ENCODE peak calls at places on chromosome 6, in ten cellular contexts. E is ovary, L is LNCaP clone FGC, J is IMR-90, U is OCI-LY7, V is AG04450, Y is adrenal gland, N is A549, O is cardiac muscle cell, Z is cardiac fibroblast. G is an unnamed sample.

GRCh38 chr6:87698618-87699017 is 3.4 kb downstream of the AKIRIN2 start:
- DNase-seq in E (no peak), L (no peak), J (peak), U (peak), V (no peak), Y (no peak), N (no peak), O (no peak), Z (no peak), G (no peak)

GRCh38 chr6:6885521-6886088 is 222.2 kb upstream of the RREB1 start:
- DNase-seq in E (no peak), L (no peak), J (no peak), U (no peak), V (no peak), Y (peak), N (no peak), O (no peak), Z (no peak), G (no peak)

GRCh38 chr6:7541175-7542064 is at the start of gene DSP:
- DNase-seq in E (no peak), L (no peak), J (no peak), U (no peak), V (no peak), Y (peak), N (peak), O (peak), Z (peak), G (no peak)

GRCh38 chr6:15386110-15386755 is 140.4 kb downstream of the JARID2 start:
- DNase-seq in E (no peak), L (no peak), J (no peak), U (no peak), V (no peak), Y (no peak), N (no peak), O (no peak), Z (no peak), G (no peak)

GRCh38 chr6:991192-991591 is 298.3 kb upstream of the EXOC2 start:
- DNase-seq in E (no peak), L (no peak), J (no peak), U (no peak), V (no peak), Y (no peak), N (no peak), O (no peak), Z (no peak), G (no peak)

GRCh38 chr6:7196019-7196402 is 88.2 kb downstream of the RREB1 start:
- DNase-seq in E (no peak), L (no peak), J (no peak), U (no peak), V (no peak), Y (no peak), N (no peak), O (no peak), Z (no peak), G (no peak)

GRCh38 chr6:18277181-18278006 is 13.1 kb upstream of the DEK start:
- DNase-seq in E (no peak), L (no peak), J (no peak), U (no peak), V (no peak), Y (no peak), N (no peak), O (peak), Z (no peak), G (no peak)

GRCh38 chr6:68651018-68651985 is 16.2 kb downstream of the ADGRB3 start:
- DNase-seq in E (no peak), L (no peak), J (no peak), U (no peak), V (no peak), Y (no peak), N (no peak), O (no peak), Z (peak), G (peak)

GRCh38 chr6:71126506-71126905 is 162.1 kb upstream of the OGFRL1 start:
- DNase-seq in E (no peak), L (no peak), J (no peak), U (no peak), V (no peak), Y (no peak), N (no peak), O (no peak), Z (no peak), G (no peak)

GRCh38 chr6:138403324-138403800 is 661 bp upstream of the HEBP2 start:
- DNase-seq in E (peak), L (no peak), J (no peak), U (peak), V (no peak), Y (peak), N (peak), O (peak), Z (no peak), G (peak)

GRCh38 chr6:41536884-41537347 is 9.3 kb upstream of the FOXP4 start:
- DNase-seq in E (no peak), L (peak), J (no peak), U (no peak), V (no peak), Y (no peak), N (no peak), O (no peak), Z (peak), G (peak)

GRCh38 chr6:51865176-51865575 is 222.2 kb downstream of the PKHD1 start:
- DNase-seq in E (no peak), L (no peak), J (no peak), U (no peak), V (no peak), Y (no peak), N (no peak), O (no peak), Z (no peak), G (no peak)

GRCh38 chr6:134735461-134735860 is 214.4 kb downstream of the ALDH8A1 start:
- DNase-seq in E (no peak), L (no peak), J (peak), U (no peak), V (no peak), Y (no peak), N (no peak), O (no peak), Z (no peak), G (no peak)

GRCh38 chr6:143141442-143141841 is 80.8 kb downstream of the AIG1 start:
- DNase-seq in E (no peak), L (no peak), J (no peak), U (no peak), V (no peak), Y (peak), N (no peak), O (no peak), Z (no peak), G (no peak)

GRCh38 chr6:127458817-127459216 is 372 bp downstream of the KIAA0408 start:
- DNase-seq in E (peak), L (no peak), J (peak), U (no peak), V (no peak), Y (no peak), N (no peak), O (peak), Z (peak), G (peak)

GRCh38 chr6:149940673-149940984 is 1.2 kb upstream of the ULBP2 start:
- DNase-seq in E (no peak), L (no peak), J (no peak), U (no peak), V (no peak), Y (no peak), N (no peak), O (no peak), Z (no peak), G (no peak)

GRCh38 chr6:117849087-117849486 is 58.0 kb upstream of the SLC35F1 start:
- DNase-seq in E (no peak), L (no peak), J (no peak), U (no peak), V (no peak), Y (no peak), N (no peak), O (no peak), Z (no peak), G (no peak)

GRCh38 chr6:39050453-39051112 is 2.0 kb downstream of the GLP1R start:
- DNase-seq in E (no peak), L (no peak), J (no peak), U (no peak), V (no peak), Y (no peak), N (no peak), O (no peak), Z (no peak), G (no peak)

GRCh38 chr6:40436685-40437604 is 150.2 kb downstream of the LRFN2 start:
- DNase-seq in E (no peak), L (no peak), J (no peak), U (no peak), V (no peak), Y (no peak), N (no peak), O (no peak), Z (no peak), G (no peak)

GRCh38 chr6:157585274-157586087 is 204.5 kb downstream of the ZDHHC14 start:
- DNase-seq in E (no peak), L (no peak), J (no peak), U (no peak), V (no peak), Y (no peak), N (no peak), O (no peak), Z (no peak), G (no peak)

GRCh38 chr6:78324213-78324612 is 543.1 kb upstream of the IRAK1BP1 start:
- DNase-seq in E (no peak), L (no peak), J (no peak), U (no peak), V (no peak), Y (peak), N (no peak), O (no peak), Z (no peak), G (no peak)

GRCh38 chr6:23775127-23775526 is 350.9 kb upstream of the NRSN1 start:
- DNase-seq in E (no peak), L (no peak), J (no peak), U (no peak), V (no peak), Y (no peak), N (no peak), O (no peak), Z (no peak), G (no peak)

GRCh38 chr6:15248451-15249370 is 2.8 kb downstream of the JARID2 start:
- DNase-seq in E (peak), L (peak), J (peak), U (peak), V (peak), Y (peak), N (peak), O (peak), Z (peak), G (peak)

GRCh38 chr6:447381-448165 is 56.0 kb downstream of the IRF4 start:
- DNase-seq in E (no peak), L (no peak), J (no peak), U (no peak), V (no peak), Y (no peak), N (no peak), O (no peak), Z (no peak), G (no peak)

GRCh38 chr6:114740547-114740946 is 397.7 kb upstream of the HS3ST5 start:
- DNase-seq in E (no peak), L (no peak), J (no peak), U (no peak), V (no peak), Y (no peak), N (no peak), O (no peak), Z (no peak), G (no peak)

GRCh38 chr6:163416640-163417253 is 2.2 kb downstream of the QKI start:
- DNase-seq in E (peak), L (no peak), J (peak), U (peak), V (peak), Y (peak), N (peak), O (peak), Z (peak), G (peak)

GRCh38 chr6:30207619-30208295 is 5.4 kb downstream of the TRIM26 start:
- DNase-seq in E (no peak), L (peak), J (no peak), U (no peak), V (no peak), Y (no peak), N (no peak), O (no peak), Z (peak), G (peak)

GRCh38 chr6:95501032-95501904 is 76.1 kb upstream of the MANEA start:
- DNase-seq in E (no peak), L (no peak), J (no peak), U (no peak), V (no peak), Y (no peak), N (no peak), O (no peak), Z (no peak), G (no peak)

GRCh38 chr6:36443951-36444428 is 1.2 kb downstream of the KCTD20 start:
- DNase-seq in E (no peak), L (no peak), J (peak), U (peak), V (no peak), Y (no peak), N (peak), O (peak), Z (peak), G (peak)
- H3K4me3 ChIP-seq in E (peak), L (peak), J (peak), U (peak), V (peak), Y (no peak), N (peak), O (peak), Z (peak), G (peak)

GRCh38 chr6:2989332-2990178 is 10.1 kb upstream of the NQO2 start:
- DNase-seq in E (peak), L (peak), J (peak), U (peak), V (peak), Y (peak), N (peak), O (peak), Z (peak), G (peak)
- TF ChIP-seq CTCF in E (no peak), L (no peak), J (no peak), U (peak), V (no peak), Y (no peak), N (no peak), O (no peak), Z (no peak), G (no peak)

GRCh38 chr6:13812359-13812642 is 2.1 kb downstream of the MCUR1 start:
- DNase-seq in E (no peak), L (no peak), J (no peak), U (no peak), V (no peak), Y (no peak), N (no peak), O (no peak), Z (no peak), G (no peak)
- H3K4me3 ChIP-seq in E (no peak), L (no peak), J (no peak), U (peak), V (no peak), Y (no peak), N (no peak), O (no peak), Z (no peak), G (no peak)

DNA sequence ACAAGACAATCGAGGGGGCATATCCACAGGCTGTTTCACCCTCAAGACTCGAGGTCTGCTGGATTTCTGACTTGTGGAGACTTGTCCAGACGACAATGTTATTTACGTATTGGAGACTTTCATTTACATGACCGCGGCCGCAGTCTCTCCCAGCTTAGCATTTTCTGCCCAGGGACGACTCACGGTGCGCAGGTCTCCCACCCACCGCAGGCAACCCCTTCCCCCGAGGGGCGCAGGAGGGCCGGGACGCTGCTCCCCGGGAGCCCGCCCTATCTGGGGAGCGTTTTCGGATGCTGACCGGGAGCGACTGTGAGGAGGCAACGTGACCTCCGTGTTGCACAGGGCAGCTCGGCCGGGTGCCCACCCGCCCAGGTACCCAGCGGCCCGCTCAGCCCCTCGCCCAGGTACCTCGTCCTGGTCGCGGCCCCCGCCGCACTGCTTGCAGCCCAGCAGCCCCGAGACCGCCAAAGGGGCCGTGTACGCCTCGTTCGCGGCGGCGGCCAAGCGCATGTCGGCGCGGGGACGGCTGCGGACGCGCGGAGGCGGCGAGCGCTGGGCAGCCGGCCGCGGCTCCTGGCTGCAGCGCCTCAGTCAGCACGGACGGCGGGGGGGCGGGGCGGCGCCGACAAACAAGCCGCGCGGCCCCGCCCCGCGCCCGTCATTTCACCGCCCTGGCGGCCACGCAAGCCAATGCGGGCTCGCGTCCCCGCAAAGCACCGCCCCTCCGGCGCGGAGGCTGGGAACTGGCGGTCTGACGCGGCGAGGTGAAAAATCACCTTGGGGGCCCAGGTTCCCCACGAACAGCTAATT is 85.5 kb downstream of the SESN1 start:
- DNase-seq in E (peak), L (no peak), J (peak), U (peak), V (peak), Y (peak), N (peak), O (peak), Z (peak), G (peak)
- TF ChIP-seq CTCF in E (no peak), L (no peak), J (no peak), U (no peak), V (no peak), Y (peak), N (no peak), O (no peak), Z (no peak), G (no peak)

DNA sequence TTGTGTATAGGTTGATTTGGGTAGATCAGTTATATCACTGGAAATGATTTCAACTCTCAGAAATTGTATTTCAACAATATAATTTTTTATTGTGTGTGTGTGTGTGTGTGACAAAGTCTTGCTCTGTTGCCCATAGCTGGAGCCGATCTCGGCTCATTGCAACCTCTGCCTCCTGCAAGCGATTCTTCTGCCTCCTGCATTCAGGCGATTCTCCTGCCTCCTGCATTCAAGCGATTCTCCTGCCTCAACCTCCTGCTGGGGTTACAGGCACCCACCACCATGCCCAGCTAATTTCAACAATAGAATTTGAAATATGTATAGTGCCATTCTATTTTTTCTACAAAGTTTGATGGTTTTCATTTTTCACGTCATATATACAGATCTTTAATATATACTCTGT is 24.1 kb downstream of the AFDN start:
- DNase-seq in E (no peak), L (no peak), J (no peak), U (no peak), V (no peak), Y (no peak), N (no peak), O (no peak), Z (no peak), G (no peak)
- H3K4me3 ChIP-seq in E (no peak), L (no peak), J (no peak), U (no peak), V (no peak), Y (no peak), N (no peak), O (no peak), Z (no peak), G (no peak)

GRCh38 chr6:33082702-33083101 is 6.9 kb downstream of the HLA-DPB1 start:
- DNase-seq in E (no peak), L (no peak), J (peak), U (peak), V (no peak), Y (no peak), N (peak), O (peak), Z (peak), G (no peak)
- TF ChIP-seq CTCF in E (peak), L (peak), J (peak), U (peak), V (peak), Y (peak), N (peak), O (peak), Z (peak), G (no peak)

G was measured in fibroblast of pulmonary artery.